ENCODE peak calls at places on chromosomes 7 and 10, in ten cellular contexts. S is heart right ventricle, X is left lung, P is left ventricle myocardium inferior, B is HCT116, T is psoas muscle, L is upper lobe of right lung, I is GM23338, M is A549, V is esophagus squamous epithelium. Y is an unnamed sample.

GRCh38 chr7:129553861-129554530 is 51.7 kb downstream of the SMKR1 start:
- DNase-seq in S (no peak), X (no peak), P (no peak), B (no peak), T (no peak), L (no peak), I (no peak), M (no peak), V (no peak), Y (no peak)

GRCh38 chr10:13074562-13075451 is 25.2 kb upstream of the OPTN start:
- DNase-seq in S (peak), X (peak), P (peak), B (peak), T (peak), L (peak), I (peak), M (peak), V (no peak), Y (peak)

GRCh38 chr10:18399158-18399557 is 252.2 kb downstream of the NSUN6 start:
- DNase-seq in S (no peak), X (no peak), P (no peak), B (no peak), T (no peak), L (no peak), I (no peak), M (no peak), V (no peak), Y (no peak)

GRCh38 chr7:34337163-34337562 is 320.9 kb upstream of the NPSR1 start:
- DNase-seq in S (no peak), X (no peak), P (no peak), B (no peak), T (no peak), L (no peak), I (no peak), M (no peak), V (no peak), Y (no peak)

GRCh38 chr7:50317221-50317678 is 12.7 kb downstream of the IKZF1 start:
- DNase-seq in S (no peak), X (no peak), P (no peak), B (no peak), T (no peak), L (no peak), I (no peak), M (no peak), V (no peak), Y (no peak)

GRCh38 chr10:50917486-50917885 is 32.1 kb upstream of the A1CF start:
- DNase-seq in S (no peak), X (no peak), P (no peak), B (no peak), T (no peak), L (no peak), I (no peak), M (no peak), V (no peak), Y (no peak)

GRCh38 chr7:148348466-148348865 is 242.1 kb upstream of the C7orf33 start:
- DNase-seq in S (no peak), X (no peak), P (no peak), B (no peak), T (no peak), L (no peak), I (no peak), M (no peak), V (no peak), Y (no peak)

GRCh38 chr10:3764626-3765375 is 20.2 kb downstream of the KLF6 start:
- DNase-seq in S (no peak), X (no peak), P (no peak), B (no peak), T (no peak), L (no peak), I (no peak), M (no peak), V (no peak), Y (no peak)

GRCh38 chr7:146115665-146116451 is 743 bp upstream of the CNTNAP2 start:
- DNase-seq in S (peak), X (peak), P (peak), B (no peak), T (peak), L (peak), I (peak), M (no peak), V (no peak), Y (peak)

GRCh38 chr7:53015463-53015862 is 20.0 kb upstream of the POM121L12 start:
- DNase-seq in S (no peak), X (no peak), P (no peak), B (no peak), T (no peak), L (no peak), I (no peak), M (no peak), V (no peak), Y (no peak)

GRCh38 chr7:18974803-18975202 is 142.6 kb downstream of the TWIST1 start:
- DNase-seq in S (no peak), X (no peak), P (no peak), B (peak), T (no peak), L (no peak), I (no peak), M (no peak), V (no peak), Y (no peak)

GRCh38 chr7:67429735-67430134 is 433.1 kb downstream of the TYW1 start:
- DNase-seq in S (no peak), X (no peak), P (no peak), B (no peak), T (no peak), L (no peak), I (no peak), M (no peak), V (no peak), Y (no peak)

GRCh38 chr7:26705567-26705966 is 158.8 kb downstream of the SKAP2 start:
- DNase-seq in S (peak), X (no peak), P (no peak), B (no peak), T (no peak), L (no peak), I (no peak), M (peak), V (no peak), Y (no peak)

GRCh38 chr10:88347597-88348304 is 235.4 kb downstream of the RNLS start:
- DNase-seq in S (no peak), X (no peak), P (no peak), B (no peak), T (no peak), L (no peak), I (peak), M (no peak), V (no peak), Y (no peak)

GRCh38 chr7:29146082-29146706 is at the start of gene CPVL:
- DNase-seq in S (peak), X (peak), P (peak), B (peak), T (peak), L (peak), I (peak), M (no peak), V (no peak), Y (peak)

GRCh38 chr7:121081327-121081936 is 92.9 kb downstream of the CPED1 start:
- DNase-seq in S (no peak), X (no peak), P (no peak), B (peak), T (no peak), L (no peak), I (peak), M (peak), V (no peak), Y (no peak)

GRCh38 chr7:123692471-123692877 is 36.8 kb downstream of the LMOD2 start:
- DNase-seq in S (no peak), X (no peak), P (no peak), B (no peak), T (no peak), L (no peak), I (peak), M (no peak), V (no peak), Y (no peak)

GRCh38 chr7:55477781-55478374 is 94.4 kb downstream of the VOPP1 start:
- DNase-seq in S (no peak), X (peak), P (no peak), B (no peak), T (no peak), L (no peak), I (peak), M (no peak), V (no peak), Y (no peak)

GRCh38 chr7:155860840-155861479 is 48.7 kb upstream of the SHH start:
- DNase-seq in S (no peak), X (peak), P (no peak), B (no peak), T (no peak), L (peak), I (no peak), M (peak), V (no peak), Y (peak)

GRCh38 chr7:47482013-47482761 is 99.7 kb downstream of the TNS3 start:
- DNase-seq in S (peak), X (peak), P (no peak), B (no peak), T (no peak), L (no peak), I (no peak), M (no peak), V (no peak), Y (no peak)

GRCh38 chr7:75611557-75612178 is 119.5 kb downstream of the SPDYE5 start:
- DNase-seq in S (peak), X (peak), P (peak), B (no peak), T (peak), L (peak), I (peak), M (no peak), V (no peak), Y (peak)

GRCh38 chr7:79912213-79912633 is 222.4 kb upstream of the GNAI1 start:
- DNase-seq in S (no peak), X (no peak), P (no peak), B (no peak), T (no peak), L (no peak), I (no peak), M (no peak), V (no peak), Y (no peak)

GRCh38 chr10:17811466-17811865 is 2.3 kb downstream of the MRC1 start:
- DNase-seq in S (no peak), X (no peak), P (no peak), B (no peak), T (no peak), L (no peak), I (no peak), M (no peak), V (no peak), Y (no peak)

GRCh38 chr7:108581655-108582491 is 12.2 kb downstream of the DNAJB9 start:
- DNase-seq in S (no peak), X (no peak), P (no peak), B (no peak), T (no peak), L (no peak), I (peak), M (no peak), V (no peak), Y (no peak)

GRCh38 chr7:107372298-107372697 is 97.6 kb upstream of the GPR22 start:
- DNase-seq in S (no peak), X (no peak), P (no peak), B (no peak), T (no peak), L (no peak), I (no peak), M (no peak), V (no peak), Y (no peak)

GRCh38 chr7:38374507-38374906 is 101.1 kb upstream of the TARP start:
- DNase-seq in S (peak), X (no peak), P (no peak), B (no peak), T (no peak), L (no peak), I (peak), M (peak), V (no peak), Y (no peak)

GRCh38 chr7:99733448-99733847 is 1.5 kb downstream of the CYP3A7 start:
- DNase-seq in S (no peak), X (no peak), P (no peak), B (no peak), T (no peak), L (no peak), I (peak), M (peak), V (no peak), Y (no peak)

GRCh38 chr7:15963206-15963605 is 276.7 kb upstream of the MEOX2 start:
- DNase-seq in S (no peak), X (no peak), P (no peak), B (no peak), T (no peak), L (no peak), I (no peak), M (no peak), V (no peak), Y (no peak)

GRCh38 chr7:148084138-148084537 is 506.4 kb upstream of the C7orf33 start:
- DNase-seq in S (peak), X (no peak), P (no peak), B (peak), T (no peak), L (no peak), I (peak), M (no peak), V (no peak), Y (peak)

GRCh38 chr10:29784175-29784773 is 149.5 kb upstream of the SVIL start:
- DNase-seq in S (peak), X (peak), P (no peak), B (peak), T (peak), L (no peak), I (peak), M (peak), V (no peak), Y (no peak)

GRCh38 chr10:119541046-119541445 is 1.5 kb downstream of the RGS10 start:
- DNase-seq in S (no peak), X (no peak), P (no peak), B (no peak), T (no peak), L (no peak), I (no peak), M (no peak), V (no peak), Y (no peak)

GRCh38 chr10:71963351-71963755 is 842 bp upstream of the CHST3 start:
- DNase-seq in S (peak), X (no peak), P (peak), B (no peak), T (peak), L (no peak), I (peak), M (no peak), V (no peak), Y (no peak)
- H3K4me3 ChIP-seq in S (peak), X (peak), P (peak), B (no peak), T (peak), L (peak), I (peak), M (peak), V (peak), Y (peak)

GRCh38 chr10:101031128-101031795 is at the start of the genes PDZD7 and SFXN3:
- DNase-seq in S (peak), X (peak), P (peak), B (peak), T (peak), L (peak), I (peak), M (peak), V (peak), Y (peak)

GRCh38 chr10:101029520-101030309 is 1.2 kb downstream of the PDZD7 start:
- DNase-seq in S (no peak), X (no peak), P (no peak), B (no peak), T (peak), L (no peak), I (peak), M (no peak), V (no peak), Y (no peak)

GRCh38 chr10:101027281-101027680 is 3.6 kb downstream of the PDZD7 start:
- DNase-seq in S (no peak), X (no peak), P (no peak), B (no peak), T (no peak), L (no peak), I (no peak), M (no peak), V (no peak), Y (no peak)

GRCh38 chr10:101030492-101031127 is 319 bp downstream of the PDZD7 start:
- DNase-seq in S (no peak), X (no peak), P (no peak), B (no peak), T (no peak), L (no peak), I (peak), M (no peak), V (no peak), Y (no peak)

GRCh38 chr10:101028446-101029244 is 2.3 kb downstream of the PDZD7 start:
- DNase-seq in S (no peak), X (no peak), P (no peak), B (no peak), T (peak), L (no peak), I (no peak), M (no peak), V (no peak), Y (no peak)
- H3K27ac ChIP-seq in S (no peak), X (no peak), P (no peak), B (no peak), T (no peak), L (no peak), I (no peak), M (no peak), V (no peak), Y (no peak)

DNA sequence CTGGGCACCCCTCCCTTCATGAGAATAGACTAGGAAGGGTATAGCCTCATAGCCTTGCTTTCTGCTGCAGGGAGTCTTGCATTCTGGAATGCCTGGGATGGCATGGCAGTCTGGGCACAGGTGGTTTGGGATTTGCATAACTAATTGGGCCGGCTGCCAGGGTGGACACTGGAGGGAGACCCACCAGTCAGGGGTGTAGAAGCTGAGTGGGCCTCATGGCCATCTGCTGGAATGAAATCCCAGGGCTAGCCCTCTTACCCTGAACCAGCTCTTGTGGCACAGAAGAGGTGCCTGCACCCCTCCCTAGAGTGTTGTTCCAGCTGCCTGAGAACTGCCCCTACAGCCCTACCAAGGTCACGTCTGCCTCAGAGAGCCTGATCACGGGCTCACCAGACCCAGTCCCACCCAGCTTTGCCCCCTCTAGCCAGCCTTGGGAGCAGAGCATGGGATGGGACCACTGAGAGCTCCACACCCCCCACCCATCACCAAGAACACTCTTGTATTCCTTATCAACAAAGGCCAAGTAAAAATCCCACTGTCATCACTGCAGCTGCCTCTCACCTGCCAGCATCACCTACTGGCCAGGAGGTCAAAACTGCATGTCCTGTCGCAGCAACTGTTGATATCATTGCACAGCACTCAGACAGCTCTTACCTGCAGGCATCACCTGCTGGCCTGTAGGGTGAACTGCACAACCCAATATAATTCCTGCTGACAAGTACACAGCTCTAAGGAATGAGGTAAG is 148.9 kb downstream of the ZEB1 start:
- DNase-seq in S (peak), X (peak), P (no peak), B (peak), T (peak), L (peak), I (peak), M (no peak), V (no peak), Y (no peak)
- TF ChIP-seq CTCF in S (peak), X (peak), P (peak), B (peak), T (peak), L (peak), I (peak), M (no peak), V (peak), Y (no peak)

GRCh38 chr7:30513762-30514161 is 9.1 kb upstream of the GGCT start:
- DNase-seq in S (no peak), X (no peak), P (no peak), B (no peak), T (no peak), L (no peak), I (no peak), M (no peak), V (no peak), Y (no peak)
- H3K4me3 ChIP-seq in S (no peak), X (no peak), P (no peak), B (no peak), T (no peak), L (no peak), I (no peak), M (no peak), V (no peak), Y (no peak)